ENCODE peak calls at places on chromosome 5, in four cellular contexts. One of them, this sample, is unnamed.

GRCh38 chr5:35863159-35863558 is 6.5 kb downstream of the IL7R start:
- DNase-seq in left ventricle myocardium inferior: no peak
- DNase-seq in head of caudate nucleus: no peak
- DNase-seq in Peyer's patch: no peak
- DNase-seq in this sample: no peak

GRCh38 chr5:72673623-72674022 is 142.8 kb upstream of the TNPO1 start:
- DNase-seq in left ventricle myocardium inferior: no peak
- DNase-seq in head of caudate nucleus: no peak
- DNase-seq in Peyer's patch: no peak
- DNase-seq in this sample: no peak

GRCh38 chr5:17743580-17744435 is 109.5 kb downstream of the TAF11L14 start:
- DNase-seq in left ventricle myocardium inferior: no peak
- DNase-seq in head of caudate nucleus: no peak
- DNase-seq in Peyer's patch: no peak
- DNase-seq in this sample: no peak

GRCh38 chr5:121816164-121816563 is 35.5 kb upstream of the FTMT start:
- DNase-seq in left ventricle myocardium inferior: no peak
- DNase-seq in head of caudate nucleus: no peak
- DNase-seq in Peyer's patch: no peak
- DNase-seq in this sample: no peak

GRCh38 chr5:117318528-117318927 is 743.9 kb upstream of the SEMA6A start:
- DNase-seq in left ventricle myocardium inferior: no peak
- DNase-seq in head of caudate nucleus: no peak
- DNase-seq in Peyer's patch: no peak
- DNase-seq in this sample: no peak

GRCh38 chr5:109987355-109987754 is 297.6 kb downstream of the MAN2A1 start:
- DNase-seq in left ventricle myocardium inferior: no peak
- DNase-seq in head of caudate nucleus: no peak
- DNase-seq in Peyer's patch: no peak
- DNase-seq in this sample: no peak

GRCh38 chr5:134492568-134492967 is 32.9 kb upstream of the JADE2 start:
- DNase-seq in left ventricle myocardium inferior: no peak
- DNase-seq in head of caudate nucleus: no peak
- DNase-seq in Peyer's patch: no peak
- DNase-seq in this sample: no peak

GRCh38 chr5:54799645-54800044 is 185.7 kb downstream of the ESM1 start:
- DNase-seq in left ventricle myocardium inferior: no peak
- DNase-seq in head of caudate nucleus: no peak
- DNase-seq in Peyer's patch: no peak
- DNase-seq in this sample: no peak

GRCh38 chr5:54360089-54360488 is 49.7 kb upstream of the ARL15 start:
- DNase-seq in left ventricle myocardium inferior: no peak
- DNase-seq in head of caudate nucleus: no peak
- DNase-seq in Peyer's patch: no peak
- DNase-seq in this sample: no peak

GRCh38 chr5:98796197-98796972 is 22.9 kb downstream of the RGMB start:
- DNase-seq in left ventricle myocardium inferior: no peak
- DNase-seq in head of caudate nucleus: peak; percentile 82
- DNase-seq in Peyer's patch: no peak
- DNase-seq in this sample: no peak

GRCh38 chr5:131324311-131324710 is 60.5 kb downstream of the CDC42SE2 start:
- DNase-seq in left ventricle myocardium inferior: no peak
- DNase-seq in head of caudate nucleus: peak; percentile 80
- DNase-seq in Peyer's patch: no peak
- DNase-seq in this sample: peak; percentile 14

GRCh38 chr5:171494452-171495121 is 75.1 kb downstream of the FGF18 start:
- DNase-seq in left ventricle myocardium inferior: peak; percentile 78
- DNase-seq in head of caudate nucleus: no peak
- DNase-seq in Peyer's patch: no peak
- DNase-seq in this sample: peak; percentile 71

GRCh38 chr5:84597904-84598303 is 213.2 kb upstream of the EDIL3 start:
- DNase-seq in left ventricle myocardium inferior: no peak
- DNase-seq in head of caudate nucleus: no peak
- DNase-seq in Peyer's patch: no peak
- DNase-seq in this sample: no peak

GRCh38 chr5:138981606-138982005 is 106.5 kb upstream of the LRRTM2 start:
- DNase-seq in left ventricle myocardium inferior: no peak
- DNase-seq in head of caudate nucleus: peak; percentile 43
- DNase-seq in Peyer's patch: no peak
- DNase-seq in this sample: no peak

GRCh38 chr5:90606539-90606938 is 47.9 kb downstream of the ADGRV1 start:
- DNase-seq in left ventricle myocardium inferior: no peak
- DNase-seq in head of caudate nucleus: no peak
- DNase-seq in Peyer's patch: no peak
- DNase-seq in this sample: no peak

GRCh38 chr5:141992349-141992963 is 20.4 kb downstream of the GNPDA1 start:
- DNase-seq in left ventricle myocardium inferior: peak; percentile 55
- DNase-seq in head of caudate nucleus: peak; percentile 92
- DNase-seq in Peyer's patch: peak; percentile 61
- DNase-seq in this sample: peak; percentile 51

GRCh38 chr5:79990598-79991507 is at the start of gene MTX3:
- DNase-seq in left ventricle myocardium inferior: peak; percentile 85
- DNase-seq in head of caudate nucleus: peak; percentile 95
- DNase-seq in Peyer's patch: peak; percentile 81
- DNase-seq in this sample: peak; percentile 87

GRCh38 chr5:147560982-147561381 is 51.1 kb upstream of the DPYSL3 start:
- DNase-seq in left ventricle myocardium inferior: no peak
- DNase-seq in head of caudate nucleus: no peak
- DNase-seq in Peyer's patch: no peak
- DNase-seq in this sample: no peak

GRCh38 chr5:78360674-78361225 is 333 bp downstream of the SCAMP1 start:
- DNase-seq in left ventricle myocardium inferior: peak; percentile 40
- DNase-seq in head of caudate nucleus: peak; percentile 80
- DNase-seq in Peyer's patch: peak; percentile 69
- DNase-seq in this sample: peak; percentile 37

GRCh38 chr5:634191-634590 is 22.1 kb downstream of the CEP72 start:
- DNase-seq in left ventricle myocardium inferior: no peak
- DNase-seq in head of caudate nucleus: peak; percentile 36
- DNase-seq in Peyer's patch: peak; percentile 14
- DNase-seq in this sample: no peak

GRCh38 chr5:74875994-74876791 is 10.0 kb upstream of the FAM169A start:
- DNase-seq in left ventricle myocardium inferior: no peak
- DNase-seq in head of caudate nucleus: no peak
- DNase-seq in Peyer's patch: peak; percentile 51
- DNase-seq in this sample: no peak

GRCh38 chr5:101393795-101394450 is 490.8 kb upstream of the ST8SIA4 start:
- DNase-seq in left ventricle myocardium inferior: no peak
- DNase-seq in head of caudate nucleus: no peak
- DNase-seq in Peyer's patch: no peak
- DNase-seq in this sample: no peak

GRCh38 chr5:88407341-88407740 is 138.7 kb upstream of the TMEM161B start:
- DNase-seq in left ventricle myocardium inferior: no peak
- DNase-seq in head of caudate nucleus: no peak
- DNase-seq in Peyer's patch: no peak
- DNase-seq in this sample: no peak

GRCh38 chr5:179259731-179260323 is 85.4 kb downstream of the ADAMTS2 start:
- DNase-seq in left ventricle myocardium inferior: no peak
- DNase-seq in head of caudate nucleus: no peak
- DNase-seq in Peyer's patch: peak; percentile 37
- DNase-seq in this sample: no peak

GRCh38 chr5:57456056-57456455 is 26.6 kb downstream of the ACTBL2 start:
- DNase-seq in left ventricle myocardium inferior: no peak
- DNase-seq in head of caudate nucleus: no peak
- DNase-seq in Peyer's patch: no peak
- DNase-seq in this sample: no peak

GRCh38 chr5:158640581-158640980 is 459.1 kb downstream of the EBF1 start:
- DNase-seq in left ventricle myocardium inferior: no peak
- DNase-seq in head of caudate nucleus: no peak
- DNase-seq in Peyer's patch: no peak
- DNase-seq in this sample: no peak

GRCh38 chr5:40551706-40552557 is 127.8 kb upstream of the PTGER4 start:
- DNase-seq in left ventricle myocardium inferior: no peak
- DNase-seq in head of caudate nucleus: no peak
- DNase-seq in Peyer's patch: no peak
- DNase-seq in this sample: no peak

GRCh38 chr5:14379739-14380497 is 201.7 kb upstream of the OTULINL start:
- DNase-seq in left ventricle myocardium inferior: no peak
- DNase-seq in head of caudate nucleus: no peak
- DNase-seq in Peyer's patch: no peak
- DNase-seq in this sample: no peak

GRCh38 chr5:6291961-6292360 is 86.4 kb downstream of the MED10 start:
- DNase-seq in left ventricle myocardium inferior: no peak
- DNase-seq in head of caudate nucleus: no peak
- DNase-seq in Peyer's patch: no peak
- DNase-seq in this sample: no peak

GRCh38 chr5:8363133-8363532 is 494.2 kb downstream of the MTRR start:
- DNase-seq in left ventricle myocardium inferior: no peak
- DNase-seq in head of caudate nucleus: no peak
- DNase-seq in Peyer's patch: no peak
- DNase-seq in this sample: no peak

GRCh38 chr5:32538031-32538547 is 47.3 kb upstream of the SUB1 start:
- DNase-seq in left ventricle myocardium inferior: peak; percentile 62
- DNase-seq in head of caudate nucleus: peak; percentile 71
- DNase-seq in Peyer's patch: no peak
- DNase-seq in this sample: peak; percentile 29